ENCODE peak calls at places on chromosomes 1 and 21, in ten cellular contexts. E is lung, P is neural progenitor cell, O is Panc1, D is lower lobe of right lung, V is upper lobe of right lung, N is ovary, F is right lobe of liver, T is brain microvascular endothelial cell, R is astrocyte of the spinal cord. Z is an unnamed sample.

GRCh38 chr1:39711359-39712340 is 20.4 kb upstream of the HPCAL4 start:
- DNase-seq in T (peak; percentile 56), N (no peak), D (no peak), F (no peak), P (peak; percentile 53), R (no peak), V (no peak), O (no peak), E (peak; percentile 7), Z (no peak)

GRCh38 chr1:69459244-69459643 is 108.5 kb upstream of the LRRC7 start:
- DNase-seq in V (no peak), R (no peak), F (no peak), P (no peak), D (no peak), N (no peak), T (no peak), O (no peak), E (no peak), Z (no peak)

GRCh38 chr21:21963911-21964310 is 965.7 kb downstream of the NCAM2 start:
- DNase-seq in E (no peak), P (no peak), R (no peak), O (no peak), V (no peak), F (no peak), D (no peak), T (no peak), N (no peak), Z (no peak)

GRCh38 chr1:33986389-33987095 is 122.7 kb downstream of the HMGB4 start:
- DNase-seq in F (no peak), O (no peak), T (no peak), E (peak; percentile 56), N (no peak), P (no peak), V (no peak), R (peak; percentile 67), D (no peak), Z (peak; percentile 33)

GRCh38 chr1:1462318-1462966 is 9.1 kb upstream of the ATAD3B start:
- DNase-seq in T (no peak), V (peak; percentile 91), E (peak; percentile 82), N (peak; percentile 80), O (no peak), R (no peak), F (no peak), P (no peak), D (peak; percentile 87), Z (peak; percentile 90)

GRCh38 chr21:14968821-14969220 is 96.0 kb downstream of the NRIP1 start:
- DNase-seq in R (no peak), O (no peak), T (no peak), F (no peak), V (no peak), E (no peak), P (no peak), D (no peak), N (no peak), Z (no peak)

GRCh38 chr1:19737413-19737812 is 62.3 kb downstream of the TMCO4 start:
- DNase-seq in V (peak; percentile 32), P (no peak), R (peak; percentile 11), D (no peak), T (peak; percentile 32), O (no peak), F (no peak), E (no peak), N (no peak), Z (peak; percentile 47)

GRCh38 chr1:97630968-97631367 is 289.9 kb downstream of the DPYD start:
- DNase-seq in D (no peak), N (no peak), F (no peak), R (peak; percentile 12), P (peak; percentile 42), E (no peak), T (no peak), V (no peak), O (no peak), Z (no peak)

GRCh38 chr1:15370781-15371467 is 38.8 kb upstream of the EFHD2 start:
- DNase-seq in E (no peak), D (no peak), P (no peak), F (peak; percentile 85), O (no peak), T (no peak), R (no peak), N (peak; percentile 86), V (no peak), Z (no peak)

GRCh38 chr1:83086346-83086745 is 912.6 kb downstream of the TTLL7 start:
- DNase-seq in D (no peak), T (no peak), F (no peak), R (peak; percentile 13), P (no peak), V (no peak), N (no peak), O (peak; percentile 61), E (no peak), Z (no peak)

GRCh38 chr1:91732291-91732953 is 153.5 kb downstream of the TGFBR3 start:
- DNase-seq in T (peak; percentile 71), F (no peak), V (no peak), D (no peak), E (no peak), P (no peak), N (no peak), R (peak; percentile 85), O (no peak), Z (peak; percentile 77)

GRCh38 chr1:52059326-52059725 is 3.2 kb downstream of the BTF3L4 start:
- DNase-seq in V (no peak), N (no peak), D (no peak), P (no peak), T (no peak), F (no peak), R (peak; percentile 27), E (no peak), O (no peak), Z (peak; percentile 24)
- H3K4me3 ChIP-seq in V (no peak overlapping the region), N (no peak overlapping the region), D (no peak overlapping the region), P (no peak overlapping the region), T (no peak overlapping the region), F (no peak overlapping the region), R (no peak overlapping the region), E (no peak overlapping the region), O (no peak overlapping the region), Z (no peak overlapping the region)

GRCh38 chr21:29365636-29366305 is 67.0 kb downstream of the BACH1 start:
- DNase-seq in T (no peak), V (no peak), E (no peak), P (peak; percentile 10), N (no peak), O (no peak), F (no peak), D (no peak), R (no peak), Z (no peak)

GRCh38 chr21:29371464-29371863 is 72.7 kb downstream of the BACH1 start:
- DNase-seq in R (no peak), T (no peak), O (no peak), E (no peak), P (no peak), D (no peak), F (no peak), V (no peak), N (no peak), Z (no peak)

GRCh38 chr21:29362758-29363157 is 64.0 kb downstream of the BACH1 start:
- DNase-seq in O (no peak), T (no peak), F (no peak), E (peak; percentile 4), D (no peak), N (no peak), R (no peak), P (no peak), V (no peak), Z (no peak)

GRCh38 chr21:29367335-29367734 is 68.6 kb downstream of the BACH1 start:
- DNase-seq in P (no peak), D (no peak), R (no peak), V (no peak), N (no peak), T (no peak), F (no peak), E (no peak), O (no peak), Z (no peak)

GRCh38 chr21:29366532-29366931 is 67.8 kb downstream of the BACH1 start:
- DNase-seq in D (no peak), O (no peak), R (no peak), E (no peak), F (no peak), P (no peak), N (no peak), V (no peak), T (no peak), Z (no peak)
- H3K4me3 ChIP-seq in D (no peak overlapping the region), O (no peak overlapping the region), R (no peak overlapping the region), E (no peak overlapping the region), F (no peak overlapping the region), P (no peak overlapping the region), N (no peak overlapping the region), V (no peak overlapping the region), T (no peak overlapping the region), Z (no peak overlapping the region)

DNA sequence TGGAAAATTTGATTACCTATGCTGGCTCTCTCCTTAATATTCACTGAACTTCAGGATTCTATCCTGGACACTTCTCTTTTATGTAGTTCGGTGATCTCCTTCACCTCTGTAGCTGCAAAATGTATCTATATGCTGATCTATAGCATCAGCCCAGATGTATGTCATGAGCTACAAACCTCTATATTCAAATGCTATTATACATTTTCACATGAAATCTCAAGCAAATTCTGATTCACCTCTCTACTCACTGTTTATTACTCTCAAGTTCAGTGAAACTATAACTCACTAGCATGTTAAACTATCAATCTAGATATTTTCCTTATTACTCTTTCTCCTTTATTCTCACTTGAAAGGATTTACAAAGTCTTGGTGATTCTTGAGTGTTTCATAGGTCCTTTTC is 52.2 kb downstream of the PTPRC start:
- DNase-seq in N (no peak), D (no peak), R (no peak), P (no peak), F (no peak), E (no peak), O (no peak), V (no peak), T (no peak), Z (no peak)
- H3K4me3 ChIP-seq in N (no peak overlapping the region), D (no peak overlapping the region), R (no peak overlapping the region), P (no peak overlapping the region), F (no peak overlapping the region), E (no peak overlapping the region), O (no peak overlapping the region), V (no peak overlapping the region), T (no peak overlapping the region), Z (no peak overlapping the region)

GRCh38 chr1:224617410-224618361 is 1.6 kb downstream of the CNIH3 start:
- DNase-seq in F (no peak), E (no peak), D (no peak), R (no peak), T (no peak), P (peak; percentile 38), N (no peak), O (no peak), V (no peak), Z (no peak)

GRCh38 chr1:224622831-224623230 is 6.7 kb downstream of the CNIH3 start:
- DNase-seq in E (no peak), O (no peak), V (no peak), F (no peak), R (no peak), N (no peak), D (no peak), P (no peak), T (no peak), Z (no peak)

GRCh38 chr1:224619209-224619608 is 3.1 kb downstream of the CNIH3 start:
- DNase-seq in R (no peak), P (no peak), N (no peak), T (no peak), O (no peak), E (no peak), F (no peak), D (no peak), V (no peak), Z (no peak)

GRCh38 chr1:224621813-224622682 is 5.9 kb downstream of the CNIH3 start:
- DNase-seq in F (no peak), R (no peak), N (no peak), O (no peak), P (no peak), T (no peak), E (no peak), V (no peak), D (no peak), Z (no peak)

GRCh38 chr1:224620105-224620504 is 4.0 kb downstream of the CNIH3 start:
- DNase-seq in F (no peak), V (no peak), N (no peak), P (no peak), R (no peak), E (no peak), D (no peak), T (no peak), O (no peak), Z (no peak)
- H3K4me3 ChIP-seq in F (no peak overlapping the region), V (no peak overlapping the region), N (no peak overlapping the region), P (no peak overlapping the region), R (peak overlapping the region; percentile 78), E (no peak overlapping the region), D (no peak overlapping the region), T (no peak overlapping the region), O (no peak overlapping the region), Z (peak overlapping the region; percentile 95)